ENCODE peak calls at places on chromosomes 12 and 14, in seven cellular contexts. D is prostate gland; B is HT1080; V is CD8-positive, alpha-beta memory T cell; P is fibroblast of mammary gland; K is esophagus squamous epithelium; F is aorta. W is an unnamed sample.
A peak's percentile ranks its signal among the peaks of the same experiment; 100 is the strongest.

GRCh38 chr14:29016050-29016900 is 249.7 kb downstream of the FOXG1 start:
- DNase-seq in P (peak; percentile 60), B (peak; percentile 43), V (no peak), F (no peak), K (no peak), D (no peak), W (peak; percentile 68)

GRCh38 chr14:52267501-52268190 is at the start of gene PTGDR:
- DNase-seq in V (peak; percentile 67), D (no peak), B (no peak), K (no peak), F (peak; percentile 75), P (peak; percentile 52), W (no peak)

GRCh38 chr12:43336962-43337555 is 214.9 kb downstream of the ADAMTS20 start:
- DNase-seq in K (no peak), P (peak; percentile 74), V (no peak), D (no peak), F (no peak), B (peak; percentile 23), W (peak; percentile 62)

GRCh38 chr14:68652433-68652690 is 140.5 kb downstream of the ZFP36L1 start:
- DNase-seq in K (no peak), P (no peak), V (no peak), B (no peak), D (no peak), F (no peak), W (no peak)

GRCh38 chr12:5497329-5498058 is 65.6 kb downstream of the NTF3 start:
- DNase-seq in B (no peak), F (no peak), V (no peak), K (no peak), D (no peak), P (no peak), W (no peak)

GRCh38 chr14:101065696-101066694 is 162.5 kb upstream of the RTL1 start:
- DNase-seq in K (no peak), V (no peak), B (no peak), F (peak; percentile 55), D (no peak), P (no peak), W (no peak)

GRCh38 chr12:52527121-52527800 is 7.1 kb upstream of the KRT5 start:
- DNase-seq in F (no peak), P (no peak), B (no peak), V (no peak), K (no peak), D (no peak), W (no peak)

GRCh38 chr14:66645716-66646115 is 137.8 kb downstream of the GPHN start:
- DNase-seq in F (no peak), V (no peak), K (no peak), B (peak; percentile 89), D (no peak), P (no peak), W (peak; percentile 87)

GRCh38 chr14:47490353-47490752 is 185.1 kb downstream of the MDGA2 start:
- DNase-seq in B (peak; percentile 34), F (no peak), D (no peak), V (no peak), P (no peak), K (no peak), W (no peak)

GRCh38 chr12:101671157-101671791 is 26.2 kb upstream of the CHPT1 start:
- DNase-seq in K (no peak), V (peak; percentile 51), F (no peak), P (no peak), B (no peak), D (no peak), W (no peak)

GRCh38 chr14:54715244-54715643 is 148.3 kb downstream of the SAMD4A start:
- DNase-seq in V (no peak), P (peak; percentile 61), B (peak; percentile 38), K (no peak), F (no peak), D (no peak), W (peak; percentile 59)

GRCh38 chr12:53097564-53098353 is at the start of gene IGFBP6:
- DNase-seq in F (peak; percentile 91), P (peak; percentile 34), K (no peak), B (peak; percentile 66), D (no peak), V (peak; percentile 57), W (peak; percentile 79)

GRCh38 chr12:99352269-99352668 is 295.3 kb upstream of the GARIN6 start:
- DNase-seq in V (no peak), F (no peak), P (no peak), K (no peak), D (no peak), B (no peak), W (no peak)

GRCh38 chr12:4221157-4221556 is 52.4 kb upstream of the CCND2 start:
- DNase-seq in F (no peak), P (peak; percentile 21), B (no peak), K (no peak), D (no peak), V (no peak), W (peak; percentile 32)

GRCh38 chr14:22388669-22389625 is 200.1 kb downstream of the DAD1 start:
- DNase-seq in V (no peak), P (peak; percentile 62), K (no peak), B (peak; percentile 89), D (no peak), F (no peak), W (no peak)

GRCh38 chr12:124834822-124835221 is 28.8 kb downstream of the SCARB1 start:
- DNase-seq in F (no peak), K (no peak), D (no peak), B (no peak), V (no peak), P (no peak), W (no peak)

GRCh38 chr12:119938049-119938667 is 50.9 kb upstream of the BICDL1 start:
- DNase-seq in F (no peak), B (peak; percentile 21), K (no peak), D (peak; percentile 31), P (peak; percentile 64), V (peak; percentile 37), W (peak; percentile 61)

GRCh38 chr14:95294834-95295599 is 24.7 kb downstream of the CLMN start:
- DNase-seq in F (no peak), K (no peak), B (peak; percentile 47), V (no peak), D (no peak), P (peak; percentile 84), W (peak; percentile 59)

GRCh38 chr14:61355892-61356325 is 34.5 kb downstream of the PRKCH start:
- DNase-seq in V (no peak), K (no peak), F (no peak), B (peak; percentile 98), P (peak; percentile 44), D (peak; percentile 79), W (peak; percentile 69)

GRCh38 chr14:104968541-104969401 is 9.4 kb downstream of the AHNAK2 start:
- DNase-seq in B (no peak), F (no peak), P (peak; percentile 41), D (peak; percentile 46), K (no peak), V (no peak), W (peak; percentile 29)

GRCh38 chr12:45322810-45323209 is 106.9 kb downstream of the ANO6 start:
- DNase-seq in B (no peak), V (no peak), D (no peak), K (no peak), F (no peak), P (no peak), W (no peak)

W was measured in ELR.